ENCODE peak calls at places on chromosomes 16 and 17, in six cellular contexts. C is right atrium auricular region; A is heart left ventricle; Z is mucosa of descending colon; Q is CD8-positive, alpha-beta memory T cell; V is breast epithelium. S is an unnamed sample.

GRCh38 chr17:59963738-59964454 is 644 bp downstream of the RNFT1 start:
- DNase-seq in A (peak; percentile 53), V (peak; percentile 37), Z (peak; percentile 63), C (peak; percentile 65), Q (peak; percentile 33), S (no peak)

GRCh38 chr17:60390881-60391418 is 983 bp downstream of the USP32 start:
- DNase-seq in C (no peak), A (peak; percentile 39), Q (no peak), V (no peak), Z (peak; percentile 47), S (no peak)

GRCh38 chr16:52500963-52501362 is 46.0 kb downstream of the TOX3 start:
- DNase-seq in Q (no peak), C (no peak), V (no peak), Z (no peak), A (no peak), S (no peak)

GRCh38 chr16:81242977-81243618 is 4.6 kb downstream of the BCO1 start:
- DNase-seq in Q (no peak), V (no peak), A (no peak), C (no peak), Z (no peak), S (no peak)

GRCh38 chr17:61713035-61713434 is 122.0 kb upstream of the NACA2 start:
- DNase-seq in V (no peak), Z (no peak), Q (no peak), C (no peak), A (no peak), S (no peak)

GRCh38 chr16:23597003-23597756 is 1.1 kb upstream of the NDUFAB1 start:
- DNase-seq in V (no peak), A (peak; percentile 56), C (no peak), Q (no peak), Z (peak; percentile 11), S (no peak)

GRCh38 chr16:55452996-55453395 is 26.0 kb upstream of the MMP2 start:
- DNase-seq in Q (no peak), V (no peak), A (no peak), C (no peak), Z (no peak), S (no peak)

GRCh38 chr16:46862555-46863447 is 21.4 kb upstream of the GPT2 start:
- DNase-seq in C (no peak), V (no peak), Z (no peak), A (no peak), Q (no peak), S (no peak)

GRCh38 chr17:80882323-80882722 is 109.3 kb upstream of the CHMP6 start:
- DNase-seq in Z (no peak), A (no peak), C (no peak), V (no peak), Q (no peak), S (no peak)

GRCh38 chr16:10080031-10080772 is 102.0 kb downstream of the GRIN2A start:
- DNase-seq in V (peak; percentile 50), C (peak; percentile 62), Q (no peak), A (peak; percentile 66), Z (peak; percentile 7), S (peak; percentile 17)

GRCh38 chr16:11114366-11115164 is 141.4 kb downstream of the SOCS1 start:
- DNase-seq in C (no peak), Z (no peak), V (no peak), A (no peak), Q (no peak), S (no peak)

GRCh38 chr16:72426416-72426815 is 254.5 kb upstream of the PMFBP1 start:
- DNase-seq in C (no peak), Q (no peak), V (no peak), A (no peak), Z (no peak), S (no peak)

GRCh38 chr16:535446-536405 is 8.2 kb downstream of the CAPN15 start:
- DNase-seq in Z (peak; percentile 81), A (no peak), C (peak; percentile 63), Q (no peak), V (no peak), S (no peak)

GRCh38 chr17:79824893-79825579 is 14.2 kb downstream of the CBX4 start:
- DNase-seq in Z (no peak), Q (no peak), C (no peak), A (no peak), V (no peak), S (no peak)

GRCh38 chr16:53094013-53094630 is 39.3 kb downstream of the CHD9 start:
- DNase-seq in Z (peak; percentile 91), C (peak; percentile 73), A (peak; percentile 81), V (peak; percentile 42), Q (peak; percentile 56), S (no peak)

GRCh38 chr17:78723001-78723796 is 58.9 kb downstream of the CYTH1 start:
- DNase-seq in A (peak; percentile 57), V (no peak), Q (no peak), Z (no peak), C (no peak), S (no peak)

GRCh38 chr17:57879437-57880085 is 29.7 kb upstream of the MRPS23 start:
- DNase-seq in Q (no peak), Z (no peak), V (no peak), A (no peak), C (no peak), S (no peak)

GRCh38 chr16:9119795-9120194 is 28.4 kb downstream of the HAPSTR1 start:
- DNase-seq in C (no peak), V (peak; percentile 27), Q (no peak), Z (no peak), A (peak; percentile 30), S (no peak)

GRCh38 chr17:20109121-20109520 is 100.0 kb downstream of the SPECC1 start:
- DNase-seq in V (no peak), Z (no peak), A (no peak), Q (no peak), C (no peak), S (no peak)

GRCh38 chr16:73092236-73092781 is 44.4 kb upstream of the ZFHX3 start:
- DNase-seq in A (no peak), Z (no peak), Q (no peak), C (no peak), V (no peak), S (no peak)

GRCh38 chr17:43356999-43357398 is 41.8 kb upstream of the ARL4D start:
- DNase-seq in C (no peak), Q (no peak), V (no peak), Z (no peak), A (no peak), S (no peak)

GRCh38 chr16:2267913-2268666 is at the start of gene RNPS1:
- DNase-seq in A (peak; percentile 96), V (peak; percentile 93), Q (peak; percentile 93), C (peak; percentile 97), Z (peak; percentile 98), S (peak; percentile 77)

GRCh38 chr17:21186399-21187187 is 27.4 kb downstream of the TMEM11 start:
- DNase-seq in Q (no peak), V (no peak), Z (no peak), A (no peak), C (no peak), S (no peak)

DNA sequence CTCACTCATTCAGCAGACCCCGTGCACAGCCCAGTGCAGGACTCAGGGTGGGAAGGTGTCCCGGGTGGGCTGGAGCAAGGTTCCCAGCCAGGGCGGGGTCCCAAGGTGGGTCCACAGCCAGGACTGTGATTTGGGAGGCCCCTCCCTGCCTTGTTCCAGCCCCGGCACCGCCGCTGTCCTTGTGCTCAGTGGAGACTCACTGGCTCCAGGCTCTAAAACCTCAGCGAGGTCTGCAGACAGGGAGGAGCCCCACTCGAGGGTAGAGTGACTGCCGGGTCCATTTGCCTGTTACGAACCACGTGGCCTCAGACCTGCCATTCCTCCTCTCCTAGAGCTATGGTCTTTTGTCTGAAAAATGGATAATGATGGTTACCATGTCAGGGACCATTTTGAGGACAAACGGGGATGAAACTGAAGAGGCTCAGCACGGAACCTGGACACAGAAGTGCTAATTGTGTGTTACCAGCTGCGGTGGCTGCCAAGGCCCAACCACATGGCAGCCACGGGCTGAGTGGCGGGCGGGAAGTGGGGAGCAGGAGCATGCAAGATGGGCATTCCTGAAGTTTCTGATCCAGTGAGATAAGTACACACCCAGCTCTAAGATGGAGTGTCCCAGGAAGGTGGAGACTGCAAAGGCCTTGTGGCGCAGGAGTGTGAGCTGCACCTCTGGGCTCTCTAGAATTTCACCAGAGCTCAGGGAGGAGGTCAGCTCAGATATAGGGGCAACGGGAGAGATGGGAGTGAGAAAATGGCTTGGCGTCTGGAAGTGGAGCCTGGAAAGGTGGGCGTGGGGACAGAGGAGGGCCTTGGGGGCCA is 317.6 kb downstream of the SEC14L1 start:
- DNase-seq in Z (no peak), C (no peak), Q (no peak), V (no peak), A (no peak), S (no peak)
- H3K4me1 ChIP-seq in Z (peaks cover 29% of the 10 kb centered on the region), C (no peaks in the 10 kb centered on the region), Q (peaks cover 73% of the 10 kb centered on the region), V (peaks cover 23% of the 10 kb centered on the region), A (peaks cover 48% of the 10 kb centered on the region), S (peaks cover 4% of the 10 kb centered on the region)

DNA sequence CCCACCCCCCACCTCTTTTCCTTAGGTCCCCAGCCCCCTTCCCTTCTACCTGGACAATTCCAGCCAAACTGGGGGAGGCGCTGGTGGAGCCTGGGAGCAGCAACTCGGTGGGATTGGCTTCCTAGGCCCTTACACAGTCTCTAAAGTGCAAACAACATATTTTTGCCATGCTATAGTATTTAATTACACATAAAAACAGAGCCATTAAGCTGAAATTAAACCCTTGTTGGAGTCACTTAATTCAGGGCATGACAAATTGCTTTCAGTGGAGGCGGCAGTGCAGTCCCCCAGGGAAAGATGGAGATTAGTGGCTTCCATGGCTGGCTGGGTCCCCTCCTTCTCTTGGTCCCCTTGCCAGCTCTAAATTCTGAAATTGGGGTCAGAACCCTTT is 17.3 kb downstream of the IGFBP4 start:
- DNase-seq in A (no peak), Q (no peak), Z (no peak), C (no peak), V (no peak), S (no peak)
- H3K4me1 ChIP-seq in A (peaks cover 59% of the 10 kb centered on the region), Q (no peaks in the 10 kb centered on the region), Z (no peaks in the 10 kb centered on the region), C (no peaks in the 10 kb centered on the region), V (peaks cover 10% of the 10 kb centered on the region), S (peaks cover 20% of the 10 kb centered on the region)

GRCh38 chr17:6164996-6165395 is 94.8 kb downstream of the WSCD1 start:
- DNase-seq in Q (no peak), V (no peak), Z (no peak), A (no peak), C (no peak), S (no peak)
- H3K4me1 ChIP-seq in Q (no peaks in the 10 kb centered on the region), V (no peaks in the 10 kb centered on the region), Z (no peaks in the 10 kb centered on the region), A (no peaks in the 10 kb centered on the region), C (no peaks in the 10 kb centered on the region), S (no peaks in the 10 kb centered on the region)

GRCh38 chr16:57834936-57835335 is 32.6 kb upstream of the KIFC3 start:
- DNase-seq in V (no peak), C (no peak), A (no peak), Z (no peak), Q (no peak), S (no peak)

GRCh38 chr16:57837305-57838125 is 35.2 kb upstream of the KIFC3 start:
- DNase-seq in C (no peak), Q (no peak), A (no peak), Z (no peak), V (no peak), S (no peak)

GRCh38 chr16:57840833-57841232 is 38.5 kb upstream of the KIFC3 start:
- DNase-seq in Q (no peak), C (no peak), A (no peak), Z (no peak), V (no peak), S (no peak)

GRCh38 chr16:57842606-57843005 is 40.3 kb upstream of the KIFC3 start:
- DNase-seq in Z (no peak), Q (no peak), V (no peak), C (no peak), A (no peak), S (no peak)

DNA sequence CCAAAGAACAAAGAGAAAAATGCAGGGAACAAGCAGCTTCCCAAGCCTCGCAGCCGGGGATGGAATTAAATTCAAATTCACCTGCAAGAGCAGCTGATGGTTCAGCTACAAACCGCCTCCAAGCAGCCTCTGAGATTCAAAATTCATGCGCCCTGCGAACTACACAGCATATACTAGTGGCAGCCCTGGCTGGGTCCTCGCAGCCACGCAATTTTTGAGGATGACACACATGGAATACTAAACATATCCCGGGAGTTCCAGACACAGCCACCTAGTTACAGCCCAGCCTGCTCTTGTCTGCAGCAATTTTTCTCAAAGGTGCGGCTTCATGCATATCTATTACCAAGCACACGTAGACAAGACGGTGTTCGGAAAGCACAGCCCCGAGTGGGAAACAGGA is 35.9 kb upstream of the KIFC3 start:
- DNase-seq in Q (no peak), A (no peak), Z (no peak), V (no peak), C (no peak), S (no peak)
- H3K4me1 ChIP-seq in Q (no peaks in the 10 kb centered on the region), A (no peaks in the 10 kb centered on the region), Z (no peaks in the 10 kb centered on the region), V (no peaks in the 10 kb centered on the region), C (no peaks in the 10 kb centered on the region), S (no peaks in the 10 kb centered on the region)

S was measured in thoracic aorta.